ENCODE peak calls at places on chromosomes 2 and 18, in five cellular contexts. One of them, this sample, is unnamed.

GRCh38 chr2:41234093-41234492 is 782.2 kb upstream of the SLC8A1 start:
- DNase-seq in foreskin fibroblast: no peak
- DNase-seq in Calu3: no peak
- DNase-seq in progenitor cell of endocrine pancreas: no peak
- DNase-seq in T-helper 2 cell: no peak
- DNase-seq in this sample: no peak

GRCh38 chr18:24491882-24492281 is 31.4 kb downstream of the HRH4 start:
- DNase-seq in foreskin fibroblast: no peak
- DNase-seq in Calu3: no peak
- DNase-seq in progenitor cell of endocrine pancreas: no peak
- DNase-seq in T-helper 2 cell: no peak
- DNase-seq in this sample: no peak

GRCh38 chr2:223959688-223960087 is 2.4 kb downstream of the MRPL44 start:
- DNase-seq in foreskin fibroblast: peak
- DNase-seq in Calu3: no peak
- DNase-seq in progenitor cell of endocrine pancreas: no peak
- DNase-seq in T-helper 2 cell: no peak
- DNase-seq in this sample: peak

GRCh38 chr2:226366920-226367319 is 432.7 kb downstream of the IRS1 start:
- DNase-seq in foreskin fibroblast: no peak
- DNase-seq in Calu3: no peak
- DNase-seq in progenitor cell of endocrine pancreas: no peak
- DNase-seq in T-helper 2 cell: no peak
- DNase-seq in this sample: no peak

GRCh38 chr2:32064021-32064678 is 794 bp downstream of the SPAST start:
- DNase-seq in foreskin fibroblast: peak
- DNase-seq in Calu3: no peak
- DNase-seq in progenitor cell of endocrine pancreas: no peak
- DNase-seq in T-helper 2 cell: no peak
- DNase-seq in this sample: peak

GRCh38 chr2:20291106-20291564 is 59.5 kb downstream of the PUM2 start:
- DNase-seq in foreskin fibroblast: peak
- DNase-seq in Calu3: peak
- DNase-seq in progenitor cell of endocrine pancreas: peak
- DNase-seq in T-helper 2 cell: no peak
- DNase-seq in this sample: peak

GRCh38 chr2:43605079-43605655 is 9.3 kb upstream of the THADA start:
- DNase-seq in foreskin fibroblast: peak
- DNase-seq in Calu3: peak
- DNase-seq in progenitor cell of endocrine pancreas: no peak
- DNase-seq in T-helper 2 cell: no peak
- DNase-seq in this sample: peak

GRCh38 chr2:101063352-101063751 is 61.3 kb downstream of the RPL31 start:
- DNase-seq in foreskin fibroblast: peak
- DNase-seq in Calu3: no peak
- DNase-seq in progenitor cell of endocrine pancreas: no peak
- DNase-seq in T-helper 2 cell: no peak
- DNase-seq in this sample: peak

GRCh38 chr2:172311921-172312345 is 115.5 kb upstream of the ITGA6 start:
- DNase-seq in foreskin fibroblast: no peak
- DNase-seq in Calu3: no peak
- DNase-seq in progenitor cell of endocrine pancreas: no peak
- DNase-seq in T-helper 2 cell: no peak
- DNase-seq in this sample: peak

GRCh38 chr2:52919668-52920067 is 847.9 kb upstream of the CHAC2 start:
- DNase-seq in foreskin fibroblast: peak
- DNase-seq in Calu3: no peak
- DNase-seq in progenitor cell of endocrine pancreas: no peak
- DNase-seq in T-helper 2 cell: no peak
- DNase-seq in this sample: peak

GRCh38 chr2:105417789-105418475 is 19.1 kb upstream of the FHL2 start:
- DNase-seq in foreskin fibroblast: peak
- DNase-seq in Calu3: no peak
- DNase-seq in progenitor cell of endocrine pancreas: no peak
- DNase-seq in T-helper 2 cell: no peak
- DNase-seq in this sample: no peak

GRCh38 chr2:62733546-62733945 is 28.0 kb downstream of the EHBP1 start:
- DNase-seq in foreskin fibroblast: no peak
- DNase-seq in Calu3: no peak
- DNase-seq in progenitor cell of endocrine pancreas: no peak
- DNase-seq in T-helper 2 cell: no peak
- DNase-seq in this sample: no peak

GRCh38 chr2:241036397-241036963 is 38.1 kb downstream of the SNED1 start:
- DNase-seq in foreskin fibroblast: peak
- DNase-seq in Calu3: peak
- DNase-seq in progenitor cell of endocrine pancreas: no peak
- DNase-seq in T-helper 2 cell: peak
- DNase-seq in this sample: no peak

GRCh38 chr18:45879681-45880655 is 54.5 kb downstream of the SIGLEC15 start:
- DNase-seq in foreskin fibroblast: peak
- DNase-seq in Calu3: peak
- DNase-seq in progenitor cell of endocrine pancreas: peak
- DNase-seq in T-helper 2 cell: peak
- DNase-seq in this sample: peak

GRCh38 chr2:226581004-226581403 is 218.6 kb downstream of the IRS1 start:
- DNase-seq in foreskin fibroblast: no peak
- DNase-seq in Calu3: peak
- DNase-seq in progenitor cell of endocrine pancreas: no peak
- DNase-seq in T-helper 2 cell: no peak
- DNase-seq in this sample: no peak

GRCh38 chr18:73164430-73164829 is 296.6 kb upstream of the NETO1 start:
- DNase-seq in foreskin fibroblast: no peak
- DNase-seq in Calu3: no peak
- DNase-seq in progenitor cell of endocrine pancreas: no peak
- DNase-seq in T-helper 2 cell: no peak
- DNase-seq in this sample: no peak

GRCh38 chr18:42976869-42977268 is 138.6 kb downstream of the RIT2 start:
- DNase-seq in foreskin fibroblast: no peak
- DNase-seq in Calu3: no peak
- DNase-seq in progenitor cell of endocrine pancreas: no peak
- DNase-seq in T-helper 2 cell: no peak
- DNase-seq in this sample: no peak

GRCh38 chr2:43846140-43846793 is 7.5 kb downstream of the ABCG8 start:
- DNase-seq in foreskin fibroblast: no peak
- DNase-seq in Calu3: no peak
- DNase-seq in progenitor cell of endocrine pancreas: no peak
- DNase-seq in T-helper 2 cell: no peak
- DNase-seq in this sample: no peak

GRCh38 chr2:193837368-193837767 is 1642.6 kb upstream of the TMEFF2 start:
- DNase-seq in foreskin fibroblast: peak
- DNase-seq in Calu3: no peak
- DNase-seq in progenitor cell of endocrine pancreas: no peak
- DNase-seq in T-helper 2 cell: no peak
- DNase-seq in this sample: peak

GRCh38 chr2:118044103-118044716 is 30.3 kb upstream of the CCDC93 start:
- DNase-seq in foreskin fibroblast: no peak
- DNase-seq in Calu3: no peak
- DNase-seq in progenitor cell of endocrine pancreas: no peak
- DNase-seq in T-helper 2 cell: no peak
- DNase-seq in this sample: no peak

GRCh38 chr2:225670111-225670974 is 270.8 kb downstream of the NYAP2 start:
- DNase-seq in foreskin fibroblast: peak
- DNase-seq in Calu3: peak
- DNase-seq in progenitor cell of endocrine pancreas: no peak
- DNase-seq in T-helper 2 cell: no peak
- DNase-seq in this sample: peak

GRCh38 chr2:196594158-196594557 is 45.4 kb upstream of the CCDC150 start:
- DNase-seq in foreskin fibroblast: no peak
- DNase-seq in Calu3: no peak
- DNase-seq in progenitor cell of endocrine pancreas: no peak
- DNase-seq in T-helper 2 cell: no peak
- DNase-seq in this sample: no peak

GRCh38 chr2:109331864-109332848 is 203.2 kb downstream of the SH3RF3 start:
- DNase-seq in foreskin fibroblast: peak
- DNase-seq in Calu3: no peak
- DNase-seq in progenitor cell of endocrine pancreas: no peak
- DNase-seq in T-helper 2 cell: no peak
- DNase-seq in this sample: peak

GRCh38 chr18:55403555-55403954 is 184.4 kb downstream of the TCF4 start:
- DNase-seq in foreskin fibroblast: no peak
- DNase-seq in Calu3: no peak
- DNase-seq in progenitor cell of endocrine pancreas: no peak
- DNase-seq in T-helper 2 cell: no peak
- DNase-seq in this sample: no peak

GRCh38 chr2:128346811-128347558 is 28.3 kb upstream of the HS6ST1 start:
- DNase-seq in foreskin fibroblast: no peak
- DNase-seq in Calu3: no peak
- DNase-seq in progenitor cell of endocrine pancreas: no peak
- DNase-seq in T-helper 2 cell: no peak
- DNase-seq in this sample: no peak

GRCh38 chr2:153819501-153819900 is 52.2 kb upstream of the GALNT13 start:
- DNase-seq in foreskin fibroblast: no peak
- DNase-seq in Calu3: no peak
- DNase-seq in progenitor cell of endocrine pancreas: no peak
- DNase-seq in T-helper 2 cell: no peak
- DNase-seq in this sample: no peak

GRCh38 chr18:49899647-49900330 is 86.5 kb upstream of the ACAA2 start:
- DNase-seq in foreskin fibroblast: no peak
- DNase-seq in Calu3: peak
- DNase-seq in progenitor cell of endocrine pancreas: no peak
- DNase-seq in T-helper 2 cell: no peak
- DNase-seq in this sample: no peak

GRCh38 chr18:75491361-75491760 is 63.9 kb upstream of the SMIM21 start:
- DNase-seq in foreskin fibroblast: no peak
- DNase-seq in Calu3: no peak
- DNase-seq in progenitor cell of endocrine pancreas: no peak
- DNase-seq in T-helper 2 cell: no peak
- DNase-seq in this sample: no peak

GRCh38 chr2:196259507-196260481 is 88.4 kb upstream of the STK17B start:
- DNase-seq in foreskin fibroblast: peak
- DNase-seq in Calu3: no peak
- DNase-seq in progenitor cell of endocrine pancreas: no peak
- DNase-seq in T-helper 2 cell: peak
- DNase-seq in this sample: peak

GRCh38 chr2:224036731-224037376 is 2.2 kb downstream of the SERPINE2 start:
- DNase-seq in foreskin fibroblast: peak
- DNase-seq in Calu3: no peak
- DNase-seq in progenitor cell of endocrine pancreas: no peak
- DNase-seq in T-helper 2 cell: no peak
- DNase-seq in this sample: no peak

GRCh38 chr2:598043-598802 is 79.0 kb downstream of the TMEM18 start:
- DNase-seq in foreskin fibroblast: no peak
- DNase-seq in Calu3: no peak
- DNase-seq in progenitor cell of endocrine pancreas: no peak
- DNase-seq in T-helper 2 cell: no peak
- DNase-seq in this sample: no peak

GRCh38 chr18:34943587-34943986 is 97.6 kb upstream of the MAPRE2 start:
- DNase-seq in foreskin fibroblast: no peak
- DNase-seq in Calu3: no peak
- DNase-seq in progenitor cell of endocrine pancreas: no peak
- DNase-seq in T-helper 2 cell: no peak
- DNase-seq in this sample: no peak

GRCh38 chr2:162125138-162125537 is 26.9 kb downstream of the GCG start:
- DNase-seq in foreskin fibroblast: no peak
- DNase-seq in Calu3: no peak
- DNase-seq in progenitor cell of endocrine pancreas: no peak
- DNase-seq in T-helper 2 cell: no peak
- DNase-seq in this sample: no peak

GRCh38 chr2:157759855-157760254 is 116.3 kb downstream of the ACVR1 start:
- DNase-seq in foreskin fibroblast: no peak
- DNase-seq in Calu3: no peak
- DNase-seq in progenitor cell of endocrine pancreas: no peak
- DNase-seq in T-helper 2 cell: no peak
- DNase-seq in this sample: no peak

This sample was measured in endothelial cell of umbilical vein.